ENCODE peak calls at places on chromosomes 7 and 10, in eight cellular contexts. A is endothelial cell; L is neural progenitor cell; U is stimulated activated CD8-positive, alpha-beta memory T cell treated with anti-CD3 and anti-CD28 coated beads, Interleukin-15, amount 100 ng/mL, for 4 hours; V is stimulated activated naive CD4-positive, alpha-beta T cell treated with Interleukin-2 at 50 U/mL for 16 hours; D is activated CD4-positive, alpha-beta memory T cell treated with anti-CD3 and anti-CD28 coated beads for 36 hours; R is activated CD4-positive, CD25-positive, alpha-beta regulatory T cell; G is SK-N-SH. S is an unnamed sample.

GRCh38 chr10:103145860-103146466 is 47.1 kb downstream of the NT5C2 start:
- DNase-seq in V (no peak), D (peak; percentile 36), U (no peak), L (no peak), G (peak; percentile 21), R (no peak), A (no peak), S (peak; percentile 44)

GRCh38 chr7:33411000-33411399 is 281.6 kb downstream of the BBS9 start:
- DNase-seq in A (no peak), U (no peak), V (no peak), L (no peak), R (no peak), D (no peak), G (no peak), S (no peak)

GRCh38 chr7:33233659-33234058 is 104.3 kb downstream of the BBS9 start:
- DNase-seq in L (no peak), D (no peak), R (no peak), V (no peak), A (no peak), U (no peak), G (no peak), S (no peak)

GRCh38 chr7:30224511-30225031 is 59.8 kb upstream of the ZNRF2 start:
- DNase-seq in A (no peak), D (no peak), G (no peak), U (no peak), R (no peak), L (no peak), V (no peak), S (peak; percentile 24)

GRCh38 chr10:119521443-119522204 is 20.9 kb downstream of the RGS10 start:
- DNase-seq in L (no peak), R (no peak), U (no peak), D (no peak), V (no peak), G (no peak), A (no peak), S (no peak)

GRCh38 chr10:70699063-70699658 is 26.9 kb downstream of the ADAMTS14 start:
- DNase-seq in U (no peak), R (no peak), V (no peak), D (no peak), A (no peak), G (no peak), L (no peak), S (no peak)

GRCh38 chr10:91653214-91653875 is 20.5 kb upstream of the PPP1R3C start:
- DNase-seq in U (no peak), D (no peak), R (no peak), G (no peak), V (no peak), L (no peak), A (no peak), S (no peak)

GRCh38 chr7:92034116-92034515 is 93.5 kb downstream of the AKAP9 start:
- DNase-seq in D (no peak), G (no peak), A (no peak), U (no peak), L (no peak), R (no peak), V (no peak), S (no peak)

GRCh38 chr7:30817060-30817770 is 46.0 kb downstream of the MINDY4 start:
- DNase-seq in V (no peak), L (no peak), U (no peak), G (no peak), R (no peak), D (no peak), A (no peak), S (no peak)

GRCh38 chr7:114759347-114760062 is 162.4 kb upstream of the MDFIC start:
- DNase-seq in R (no peak), G (no peak), L (peak; percentile 6), U (no peak), V (no peak), A (no peak), D (no peak), S (peak; percentile 95)

GRCh38 chr10:91551856-91552255 is 81.0 kb downstream of the PPP1R3C start:
- DNase-seq in V (no peak), U (no peak), R (no peak), G (peak; percentile 55), D (peak; percentile 15), A (peak; percentile 52), L (peak; percentile 86), S (peak; percentile 75)

GRCh38 chr10:130018253-130018652 is 54.2 kb upstream of the EBF3 start:
- DNase-seq in U (no peak), R (no peak), L (no peak), V (no peak), D (peak; percentile 32), G (no peak), A (no peak), S (no peak)

GRCh38 chr7:68364871-68365625 is 1233.2 kb upstream of the AUTS2 start:
- DNase-seq in V (no peak), U (no peak), R (no peak), A (no peak), G (peak; percentile 47), D (no peak), L (no peak), S (peak; percentile 16)

GRCh38 chr7:131027287-131027773 is 293.3 kb upstream of the KLF14 start:
- DNase-seq in G (peak; percentile 65), L (no peak), U (no peak), D (peak; percentile 66), V (peak; percentile 42), R (no peak), A (no peak), S (peak; percentile 40)

GRCh38 chr7:94375167-94375566 is 19.5 kb upstream of the COL1A2 start:
- DNase-seq in R (no peak), D (no peak), L (peak; percentile 45), G (no peak), V (no peak), A (peak; percentile 30), U (no peak), S (peak; percentile 74)

GRCh38 chr10:46216836-46217748 is 69.7 kb upstream of the ANTXRL start:
- DNase-seq in G (peak; percentile 12), U (no peak), V (no peak), D (no peak), A (no peak), R (no peak), L (no peak), S (no peak)

GRCh38 chr10:78639629-78640028 is 429.1 kb upstream of the ZMIZ1 start:
- DNase-seq in L (no peak), D (no peak), A (no peak), V (no peak), U (no peak), R (no peak), G (no peak), S (no peak)

GRCh38 chr10:14601872-14602725 is 172.6 kb downstream of the FAM107B start:
- DNase-seq in V (peak; percentile 59), R (no peak), G (no peak), A (no peak), L (no peak), U (no peak), D (peak; percentile 81), S (no peak)

GRCh38 chr7:83173664-83174063 is 11.0 kb upstream of the PCLO start:
- DNase-seq in V (no peak), D (no peak), L (no peak), U (no peak), G (no peak), A (no peak), R (no peak), S (no peak)

GRCh38 chr7:141072548-141073172 is 1.2 kb upstream of the TMEM178B start:
- DNase-seq in R (no peak), L (peak; percentile 75), G (peak; percentile 84), D (peak; percentile 54), V (no peak), U (no peak), A (peak; percentile 35), S (peak; percentile 91)

GRCh38 chr10:104591451-104591850 is 49.6 kb upstream of the SORCS3 start:
- DNase-seq in G (peak; percentile 62), V (no peak), R (no peak), A (no peak), L (no peak), D (no peak), U (no peak), S (no peak)

GRCh38 chr10:42969909-42970308 is 107.0 kb upstream of the RET start:
- DNase-seq in U (no peak), A (no peak), V (no peak), D (no peak), L (no peak), R (no peak), G (no peak), S (no peak)

GRCh38 chr7:105978035-105978434 is 15.0 kb downstream of the CDHR3 start:
- DNase-seq in D (no peak), V (no peak), R (no peak), U (no peak), L (no peak), G (no peak), A (no peak), S (no peak)

GRCh38 chr10:4315529-4315928 is 510.5 kb upstream of the AKR1E2 start:
- DNase-seq in R (no peak), V (no peak), L (no peak), A (no peak), D (no peak), U (no peak), G (no peak), S (no peak)

GRCh38 chr7:40105879-40106473 is 28.4 kb downstream of the MPLKIP start:
- DNase-seq in G (no peak), V (no peak), D (no peak), R (no peak), U (no peak), A (no peak), L (no peak), S (no peak)

GRCh38 chr10:93680414-93681047 is 21.9 kb downstream of the FRA10AC1 start:
- DNase-seq in R (no peak), D (no peak), L (peak; percentile 34), U (no peak), V (no peak), G (peak; percentile 12), A (no peak), S (peak; percentile 46)

GRCh38 chr10:30758341-30758740 is 128.8 kb upstream of the LYZL2 start:
- DNase-seq in U (no peak), R (no peak), L (no peak), V (no peak), D (no peak), G (no peak), A (no peak), S (no peak)

GRCh38 chr10:86066696-86067095 is 299.9 kb downstream of the GRID1 start:
- DNase-seq in D (no peak), U (no peak), A (no peak), L (no peak), G (no peak), R (no peak), V (no peak), S (no peak)

GRCh38 chr10:70302292-70302691 is 18.5 kb upstream of the NPFFR1 start:
- DNase-seq in R (no peak), L (no peak), G (no peak), A (no peak), U (no peak), V (no peak), D (no peak), S (no peak)

GRCh38 chr10:126242352-126243260 is 145.7 kb downstream of the ADAM12 start:
- DNase-seq in L (no peak), R (no peak), G (peak; percentile 80), V (no peak), D (no peak), U (no peak), A (no peak), S (peak; percentile 77)

GRCh38 chr10:73915206-73915851 is 4.4 kb downstream of the PLAU start:
- DNase-seq in L (no peak), G (no peak), R (no peak), U (no peak), V (no peak), D (no peak), A (no peak), S (no peak)

GRCh38 chr10:88038268-88038667 is 174.8 kb downstream of the PTEN start:
- DNase-seq in R (no peak), D (no peak), U (no peak), G (no peak), A (no peak), L (no peak), V (no peak), S (peak; percentile 67)

S was measured in NCI-H69.